ENCODE peak calls at places on chromosomes 11 and 22, in eight cellular contexts. X is astrocyte, H is uterus, U is tibial nerve, K is A673, O is MM.1S, N is OCI-LY7, C is thoracic aorta. W is an unnamed sample. For H3K4me1, the result is how much of the 10 kb centered on the place peaks cover.

GRCh38 chr11:69114811-69115523 is 40.8 kb upstream of the SMIM38 start:
- DNase-seq in X (no peak), H (no peak), U (no peak), K (no peak), O (no peak), N (no peak), C (no peak), W (no peak)

GRCh38 chr11:61042961-61043540 is 59.2 kb upstream of the CD5 start:
- DNase-seq in X (no peak), H (no peak), U (no peak), K (no peak), O (peak), N (no peak), C (no peak), W (no peak)

GRCh38 chr11:22461626-22462025 is 123.4 kb downstream of the SLC17A6 start:
- DNase-seq in X (no peak), H (no peak), U (no peak), K (no peak), O (no peak), N (no peak), C (no peak), W (no peak)

GRCh38 chr11:14904745-14905103 is 12.7 kb upstream of the CYP2R1 start:
- DNase-seq in X (peak), H (peak), U (peak), K (peak), O (peak), N (peak), C (no peak), W (peak)

GRCh38 chr11:122491486-122491885 is 164.0 kb upstream of the UBASH3B start:
- DNase-seq in X (peak), H (no peak), U (no peak), K (peak), O (no peak), N (no peak), C (no peak), W (no peak)

GRCh38 chr11:70358797-70359196 is 39.5 kb upstream of the CTTN start:
- DNase-seq in X (no peak), H (no peak), U (no peak), K (no peak), O (no peak), N (no peak), C (no peak), W (no peak)

GRCh38 chr11:45659031-45659817 is 6.2 kb downstream of the CHST1 start:
- DNase-seq in X (no peak), H (no peak), U (no peak), K (no peak), O (no peak), N (no peak), C (no peak), W (no peak)

GRCh38 chr11:59857444-59858434 is 8.5 kb downstream of the TCN1 start:
- DNase-seq in X (peak), H (no peak), U (no peak), K (peak), O (no peak), N (no peak), C (no peak), W (peak)

GRCh38 chr22:27335102-27335660 is 466.4 kb downstream of the MN1 start:
- DNase-seq in X (no peak), H (no peak), U (no peak), K (no peak), O (no peak), N (no peak), C (no peak), W (no peak)

GRCh38 chr22:50270302-50271010 is at the start of gene MAPK11:
- DNase-seq in X (peak), H (peak), U (peak), K (peak), O (peak), N (peak), C (no peak), W (peak)

GRCh38 chr11:68142028-68142412 is 20.8 kb upstream of the CHKA start:
- DNase-seq in X (no peak), H (no peak), U (no peak), K (no peak), O (peak), N (no peak), C (no peak), W (no peak)

GRCh38 chr11:121295246-121296007 is 2.9 kb downstream of the SC5D start:
- DNase-seq in X (no peak), H (no peak), U (no peak), K (no peak), O (no peak), N (no peak), C (no peak), W (no peak)

GRCh38 chr11:12864316-12865156 is 144.6 kb upstream of the RASSF10 start:
- DNase-seq in X (peak), H (no peak), U (no peak), K (peak), O (no peak), N (no peak), C (no peak), W (no peak)

GRCh38 chr22:26642465-26643367 is 14.7 kb upstream of the MIAT start:
- DNase-seq in X (peak), H (no peak), U (no peak), K (peak), O (peak), N (peak), C (no peak), W (peak)

GRCh38 chr11:59616396-59616982 is 915 bp upstream of the OSBP start:
- DNase-seq in X (no peak), H (no peak), U (no peak), K (no peak), O (no peak), N (no peak), C (no peak), W (no peak)

GRCh38 chr22:40491990-40492631 is 121.7 kb downstream of the SGSM3 start:
- DNase-seq in X (peak), H (no peak), U (no peak), K (no peak), O (peak), N (peak), C (no peak), W (no peak)

GRCh38 chr11:84947970-84948600 is 679.1 kb downstream of the DLG2 start:
- DNase-seq in X (peak), H (no peak), U (no peak), K (peak), O (no peak), N (no peak), C (no peak), W (no peak)

GRCh38 chr11:65298655-65299179 is 15.9 kb upstream of the CDC42EP2 start:
- DNase-seq in X (peak), H (peak), U (peak), K (no peak), O (no peak), N (no peak), C (no peak), W (no peak)

GRCh38 chr11:6992457-6993431 is 27.4 kb downstream of the ZNF214 start:
- DNase-seq in X (peak), H (peak), U (no peak), K (no peak), O (no peak), N (no peak), C (no peak), W (no peak)

GRCh38 chr11:78370406-78371172 is 47.0 kb downstream of the GAB2 start:
- DNase-seq in X (no peak), H (no peak), U (no peak), K (no peak), O (no peak), N (no peak), C (no peak), W (no peak)

GRCh38 chr11:95414217-95414616 is 183.2 kb upstream of the SESN3 start:
- DNase-seq in X (no peak), H (no peak), U (no peak), K (no peak), O (no peak), N (no peak), C (no peak), W (no peak)

GRCh38 chr11:134978388-134979088 is 566.5 kb upstream of the B3GAT1 start:
- DNase-seq in X (no peak), H (no peak), U (no peak), K (no peak), O (no peak), N (no peak), C (no peak), W (no peak)

GRCh38 chr11:62850911-62851806 is 11.8 kb upstream of the WDR74 start:
- DNase-seq in X (no peak), H (no peak), U (no peak), K (peak), O (peak), N (peak), C (no peak), W (no peak)

GRCh38 chr22:20550851-20551744 is 43.7 kb downstream of the MED15 start:
- DNase-seq in X (peak), H (peak), U (no peak), K (peak), O (no peak), N (no peak), C (no peak), W (peak)

GRCh38 chr11:74676596-74676995 is 54.6 kb downstream of the CHRDL2 start:
- DNase-seq in X (no peak), H (peak), U (no peak), K (no peak), O (no peak), N (no peak), C (no peak), W (no peak)

GRCh38 chr11:9091044-9091936 is at the start of gene SCUBE2:
- DNase-seq in X (no peak), H (no peak), U (no peak), K (no peak), O (no peak), N (no peak), C (no peak), W (no peak)

GRCh38 chr22:37294747-37295146 is 12.4 kb downstream of the CYTH4 start:
- DNase-seq in X (no peak), H (no peak), U (no peak), K (no peak), O (no peak), N (no peak), C (no peak), W (no peak)
- H3K4me1 ChIP-seq in X (under half), H (under half), U (under half), K (under half), O (under half), N (under half), C (under half), W (under half)

GRCh38 chr11:87022738-87023137 is 15.0 kb upstream of the TMEM135 start:
- DNase-seq in X (no peak), H (no peak), U (no peak), K (no peak), O (no peak), N (no peak), C (no peak), W (no peak)

GRCh38 chr11:87020336-87020735 is 17.4 kb upstream of the TMEM135 start:
- DNase-seq in X (no peak), H (no peak), U (no peak), K (no peak), O (no peak), N (no peak), C (no peak), W (no peak)

GRCh38 chr11:87019582-87020271 is 18.0 kb upstream of the TMEM135 start:
- DNase-seq in X (no peak), H (no peak), U (no peak), K (no peak), O (no peak), N (no peak), C (no peak), W (no peak)

GRCh38 chr11:87022254-87022653 is 15.5 kb upstream of the TMEM135 start:
- DNase-seq in X (no peak), H (no peak), U (no peak), K (no peak), O (no peak), N (no peak), C (no peak), W (no peak)

GRCh38 chr11:87020764-87021365 is 16.9 kb upstream of the TMEM135 start:
- DNase-seq in X (no peak), H (no peak), U (no peak), K (no peak), O (no peak), N (no peak), C (no peak), W (no peak)
- H3K4me3 ChIP-seq in X (no peak), H (no peak), U (no peak), K (no peak), O (no peak), N (no peak), C (no peak), W (no peak)

GRCh38 chr11:1841511-1842148 is 2.8 kb downstream of the TNNI2 start:
- DNase-seq in X (no peak), H (no peak), U (no peak), K (no peak), O (no peak), N (no peak), C (no peak), W (no peak)

GRCh38 chr11:1840780-1841480 is 2.1 kb downstream of the TNNI2 start:
- DNase-seq in X (no peak), H (no peak), U (no peak), K (no peak), O (no peak), N (peak), C (no peak), W (no peak)

GRCh38 chr11:1838426-1839131 is at the start of gene TNNI2:
- DNase-seq in X (no peak), H (no peak), U (no peak), K (no peak), O (no peak), N (no peak), C (no peak), W (no peak)

GRCh38 chr11:1839204-1839923 is 583 bp downstream of the TNNI2 start:
- DNase-seq in X (no peak), H (no peak), U (no peak), K (no peak), O (no peak), N (peak), C (no peak), W (no peak)

GRCh38 chr11:1839924-1840779 is 1.4 kb downstream of the TNNI2 start:
- DNase-seq in X (no peak), H (no peak), U (no peak), K (no peak), O (no peak), N (peak), C (no peak), W (no peak)
- H3K4me1 ChIP-seq in X (under half), H (under half), U (under half), K (under half), O (under half), N (under half), C (under half), W (under half)

GRCh38 chr11:38014405-38014804 is 1416.4 kb upstream of the RAG2 start:
- DNase-seq in X (peak), H (no peak), U (no peak), K (peak), O (no peak), N (no peak), C (no peak), W (no peak)

GRCh38 chr11:38019072-38019775 is 1421.2 kb upstream of the RAG2 start:
- DNase-seq in X (peak), H (no peak), U (no peak), K (peak), O (no peak), N (no peak), C (no peak), W (no peak)
- H3K4me3 ChIP-seq in X (no peak), H (no peak), U (no peak), K (no peak), O (no peak), N (no peak), C (no peak), W (no peak)

GRCh38 chr11:3954448-3955298 is 99.2 kb downstream of the STIM1 start:
- DNase-seq in X (peak), H (no peak), U (no peak), K (no peak), O (no peak), N (no peak), C (no peak), W (no peak)
- H3K4me1 ChIP-seq in X (under half), H (under half), U (under half), K (under half), O (half or more), N (half or more), C (under half), W (under half)

GRCh38 chr11:450809-451451 is 851 bp downstream of the PTDSS2 start:
- DNase-seq in X (peak), H (peak), U (peak), K (peak), O (peak), N (peak), C (no peak), W (peak)

GRCh38 chr11:452916-453527 is 2.9 kb downstream of the PTDSS2 start:
- DNase-seq in X (no peak), H (no peak), U (no peak), K (no peak), O (no peak), N (no peak), C (no peak), W (no peak)

GRCh38 chr11:452203-452744 is 2.2 kb downstream of the PTDSS2 start:
- DNase-seq in X (no peak), H (no peak), U (no peak), K (no peak), O (no peak), N (peak), C (no peak), W (no peak)

GRCh38 chr11:449889-450808 is at the start of gene PTDSS2:
- DNase-seq in X (peak), H (peak), U (peak), K (peak), O (peak), N (peak), C (peak), W (peak)

GRCh38 chr11:451738-452137 is 1.7 kb downstream of the PTDSS2 start:
- DNase-seq in X (no peak), H (no peak), U (no peak), K (no peak), O (no peak), N (no peak), C (no peak), W (no peak)
- H3K4me3 ChIP-seq in X (no peak), H (peak), U (no peak), K (peak), O (no peak), N (no peak), C (peak), W (no peak)

GRCh38 chr22:29379258-29379657 is 9.1 kb downstream of the AP1B1 start:
- DNase-seq in X (no peak), H (no peak), U (no peak), K (no peak), O (no peak), N (no peak), C (no peak), W (no peak)

GRCh38 chr22:29382575-29383328 is 5.6 kb downstream of the AP1B1 start:
- DNase-seq in X (no peak), H (no peak), U (no peak), K (no peak), O (no peak), N (no peak), C (no peak), W (no peak)

GRCh38 chr22:29377979-29378378 is 10.4 kb downstream of the AP1B1 start:
- DNase-seq in X (no peak), H (no peak), U (no peak), K (no peak), O (no peak), N (no peak), C (no peak), W (no peak)

GRCh38 chr22:29380032-29380781 is 8.2 kb downstream of the AP1B1 start:
- DNase-seq in X (no peak), H (no peak), U (no peak), K (no peak), O (no peak), N (no peak), C (no peak), W (no peak)

GRCh38 chr22:29380856-29381255 is 7.5 kb downstream of the AP1B1 start:
- DNase-seq in X (no peak), H (no peak), U (no peak), K (no peak), O (no peak), N (no peak), C (no peak), W (no peak)
- H3K4me1 ChIP-seq in X (under half), H (under half), U (under half), K (under half), O (under half), N (half or more), C (under half), W (under half)

W was measured in effector memory CD4-positive, alpha-beta T cell.